ENCODE peak calls at places on chromosomes 6 and 20, in nine cellular contexts. U is cardiac fibroblast; G is CD8-positive, alpha-beta memory T cell; K is bronchial epithelial cell; D is spleen; Y is sigmoid colon; Q is epithelial cell of esophagus; J is lower leg skin; L is fibroblast of pulmonary artery. N is an unnamed sample.
A peak's percentile ranks its signal among the peaks of the same experiment; 100 is the strongest.

GRCh38 chr20:49568491-49569151 is 684 bp upstream of the PTGIS start:
- DNase-seq in U (peak; percentile 76), G (no peak), K (no peak), D (no peak), Y (peak; percentile 67), Q (no peak), J (peak; percentile 78), L (peak; percentile 70), N (no peak)

GRCh38 chr20:63502671-63503172 is 3.8 kb upstream of the EEF1A2 start:
- DNase-seq in U (no peak), G (no peak), K (no peak), D (no peak), Y (no peak), Q (no peak), J (no peak), L (no peak), N (no peak)

GRCh38 chr20:57498425-57499400 is 26.2 kb downstream of the CTCFL start:
- DNase-seq in U (peak; percentile 18), G (no peak), K (peak; percentile 15), D (no peak), Y (no peak), Q (peak; percentile 38), J (peak; percentile 76), L (peak; percentile 22), N (no peak)

GRCh38 chr6:115972679-115973078 is 88.0 kb downstream of the FRK start:
- DNase-seq in U (peak; percentile 9), G (no peak), K (no peak), D (no peak), Y (no peak), Q (no peak), J (no peak), L (peak; percentile 5), N (no peak)

GRCh38 chr6:122063090-122063489 is 336.4 kb upstream of the HSF2 start:
- DNase-seq in U (no peak), G (no peak), K (no peak), D (no peak), Y (no peak), Q (no peak), J (no peak), L (no peak), N (no peak)

GRCh38 chr6:13486679-13487121 is 700 bp downstream of the GFOD1 start:
- DNase-seq in U (peak; percentile 63), G (peak; percentile 43), K (peak; percentile 44), D (peak; percentile 95), Y (peak; percentile 86), Q (peak; percentile 76), J (peak; percentile 92), L (peak; percentile 69), N (peak; percentile 61)

GRCh38 chr6:133017581-133017980 is 203.2 kb downstream of the RPS12 start:
- DNase-seq in U (no peak), G (no peak), K (peak; percentile 48), D (no peak), Y (no peak), Q (peak; percentile 70), J (no peak), L (peak; percentile 4), N (peak; percentile 52)

GRCh38 chr6:150753404-150754184 is 111.9 kb upstream of the MTHFD1L start:
- DNase-seq in U (no peak), G (no peak), K (no peak), D (no peak), Y (no peak), Q (no peak), J (no peak), L (no peak), N (no peak)

GRCh38 chr6:31202259-31203166 is 32.0 kb upstream of the POU5F1 start:
- DNase-seq in U (no peak), G (no peak), K (peak; percentile 84), D (peak; percentile 76), Y (no peak), Q (peak; percentile 67), J (no peak), L (no peak), N (no peak)
- H3K4me3 ChIP-seq in U (no peak overlapping the region), G (no peak overlapping the region), K (peak overlapping the region; percentile 11), D (peak overlapping the region; percentile 19), Y (no peak overlapping the region), Q (no peak overlapping the region), J (no peak overlapping the region), L (no peak overlapping the region), N (no peak overlapping the region)

GRCh38 chr6:26048590-26048989 is 38.6 kb upstream of the HFE start:
- DNase-seq in U (no peak), G (no peak), K (no peak), D (no peak), Y (no peak), Q (no peak), J (no peak), L (no peak), N (no peak)

GRCh38 chr6:26045939-26046368 is 41.3 kb upstream of the HFE start:
- DNase-seq in U (no peak), G (no peak), K (no peak), D (no peak), Y (no peak), Q (no peak), J (no peak), L (no peak), N (no peak)

GRCh38 chr6:26044140-26045045 is 42.8 kb upstream of the HFE start:
- DNase-seq in U (peak; percentile 19), G (peak; percentile 37), K (no peak), D (peak; percentile 89), Y (peak; percentile 71), Q (peak; percentile 46), J (peak; percentile 85), L (no peak), N (no peak)

GRCh38 chr6:26043389-26044139 is 43.7 kb upstream of the HFE start:
- DNase-seq in U (peak; percentile 99), G (peak; percentile 34), K (peak; percentile 96), D (peak; percentile 89), Y (peak; percentile 93), Q (peak; percentile 96), J (peak; percentile 91), L (peak; percentile 99), N (peak; percentile 94)

GRCh38 chr6:26045046-26045938 is 41.9 kb upstream of the HFE start:
- DNase-seq in U (peak; percentile 95), G (peak; percentile 58), K (peak; percentile 90), D (peak; percentile 90), Y (peak; percentile 94), Q (peak; percentile 92), J (peak; percentile 91), L (peak; percentile 95), N (peak; percentile 94)
- H3K4me3 ChIP-seq in U (peak overlapping the region; percentile 63), G (peak overlapping the region; percentile 77), K (peak overlapping the region; percentile 47), D (peak overlapping the region; percentile 44), Y (peak overlapping the region; percentile 55), Q (peak overlapping the region; percentile 61), J (peak overlapping the region; percentile 29), L (peak overlapping the region; percentile 53), N (peak overlapping the region; percentile 62)

GRCh38 chr20:47576516-47577033 is 74.9 kb downstream of the NCOA3 start:
- DNase-seq in U (peak; percentile 88), G (no peak), K (peak; percentile 69), D (no peak), Y (peak; percentile 78), Q (peak; percentile 59), J (no peak), L (peak; percentile 85), N (peak; percentile 92)
- H3K4me3 ChIP-seq in U (no peak overlapping the region), G (no peak overlapping the region), K (no peak overlapping the region), D (no peak overlapping the region), Y (peak overlapping the region; percentile 26), Q (no peak overlapping the region), J (no peak overlapping the region), L (peak overlapping the region; percentile 25), N (no peak overlapping the region)

GRCh38 chr6:42448391-42448790 is 3.3 kb downstream of the TRERF1 start:
- DNase-seq in U (no peak), G (no peak), K (no peak), D (no peak), Y (no peak), Q (no peak), J (no peak), L (no peak), N (no peak)
- H3K4me3 ChIP-seq in U (no peak overlapping the region), G (no peak overlapping the region), K (no peak overlapping the region), D (no peak overlapping the region), Y (peak overlapping the region; percentile 66), Q (no peak overlapping the region), J (no peak overlapping the region), L (peak overlapping the region; percentile 17), N (peak overlapping the region; percentile 95)

DNA sequence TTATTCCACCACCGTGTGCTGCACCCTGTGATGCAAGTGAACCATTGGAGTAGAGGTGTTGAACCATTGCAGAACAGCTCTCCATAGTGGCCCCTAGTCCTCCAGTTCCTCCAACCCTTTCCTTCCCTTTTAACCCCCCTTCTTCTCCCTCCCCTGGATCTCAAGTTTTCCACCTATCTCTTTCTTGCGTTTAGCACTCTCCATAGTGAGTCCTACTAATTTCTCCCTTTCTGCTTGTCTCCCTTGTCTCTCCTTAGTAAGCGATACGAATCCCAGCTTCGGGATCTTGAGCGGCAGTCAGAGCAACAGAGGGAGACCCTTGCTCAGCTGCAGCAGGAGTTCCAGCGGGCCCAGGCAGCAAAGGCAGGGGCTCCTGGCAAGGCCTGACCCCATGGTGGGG is 1.1 kb downstream of the PFDN6 start:
- DNase-seq in U (no peak), G (no peak), K (no peak), D (no peak), Y (no peak), Q (no peak), J (no peak), L (no peak), N (no peak)
- H3K4me3 ChIP-seq in U (peak overlapping the region; percentile 90), G (peak overlapping the region; percentile 99), K (peak overlapping the region; percentile 80), D (peak overlapping the region; percentile 86), Y (peak overlapping the region; percentile 61), Q (peak overlapping the region; percentile 97), J (no peak overlapping the region), L (peak overlapping the region; percentile 80), N (peak overlapping the region; percentile 92)

GRCh38 chr6:158764941-158765340 is 54.2 kb downstream of the EZR start:
- DNase-seq in U (no peak), G (no peak), K (no peak), D (no peak), Y (no peak), Q (no peak), J (no peak), L (no peak), N (no peak)

GRCh38 chr6:158763440-158764187 is 55.6 kb downstream of the EZR start:
- DNase-seq in U (no peak), G (no peak), K (no peak), D (no peak), Y (no peak), Q (peak; percentile 21), J (no peak), L (no peak), N (no peak)

GRCh38 chr6:158764188-158764849 is 54.8 kb downstream of the EZR start:
- DNase-seq in U (no peak), G (no peak), K (no peak), D (no peak), Y (no peak), Q (no peak), J (no peak), L (no peak), N (no peak)

GRCh38 chr6:158761746-158762145 is 57.4 kb downstream of the EZR start:
- DNase-seq in U (no peak), G (no peak), K (no peak), D (no peak), Y (peak; percentile 32), Q (peak; percentile 8), J (no peak), L (no peak), N (no peak)

GRCh38 chr6:158762787-158763439 is 56.3 kb downstream of the EZR start:
- DNase-seq in U (peak; percentile 15), G (no peak), K (no peak), D (no peak), Y (peak; percentile 52), Q (peak; percentile 31), J (no peak), L (no peak), N (no peak)
- H3K4me3 ChIP-seq in U (no peak overlapping the region), G (no peak overlapping the region), K (no peak overlapping the region), D (no peak overlapping the region), Y (no peak overlapping the region), Q (no peak overlapping the region), J (no peak overlapping the region), L (no peak overlapping the region), N (no peak overlapping the region)

N was measured in foreskin fibroblast.